ENCODE peak calls at places on chromosomes 3 and 15, in ten cellular contexts. One of them, this sample, is unnamed.

GRCh38 chr3:56720836-56721235 is 37.8 kb upstream of the TASOR start:
- DNase-seq in neural progenitor cell: no peak
- DNase-seq in A549: no peak
- DNase-seq in lower lobe of right lung: no peak
- DNase-seq in thoracic aorta: no peak
- DNase-seq in psoas muscle: no peak
- DNase-seq in GM23248: no peak
- DNase-seq in body of pancreas: no peak
- DNase-seq in MM.1S: no peak
- DNase-seq in HepG2: no peak
- DNase-seq in this sample: no peak

GRCh38 chr3:46097691-46098241 is 70.5 kb upstream of the XCR1 start:
- DNase-seq in HepG2: no peak
- DNase-seq in thoracic aorta: no peak
- DNase-seq in body of pancreas: no peak
- DNase-seq in A549: no peak
- DNase-seq in neural progenitor cell: no peak
- DNase-seq in psoas muscle: peak; percentile 29
- DNase-seq in MM.1S: no peak
- DNase-seq in lower lobe of right lung: no peak
- DNase-seq in GM23248: peak; percentile 83
- DNase-seq in this sample: no peak

GRCh38 chr3:188947983-188948657 is 223.7 kb upstream of the TPRG1 start:
- DNase-seq in thoracic aorta: peak; percentile 93
- DNase-seq in HepG2: no peak
- DNase-seq in A549: peak; percentile 87
- DNase-seq in GM23248: peak; percentile 93
- DNase-seq in body of pancreas: peak; percentile 97
- DNase-seq in psoas muscle: peak; percentile 93
- DNase-seq in neural progenitor cell: peak; percentile 86
- DNase-seq in lower lobe of right lung: peak; percentile 90
- DNase-seq in MM.1S: no peak
- DNase-seq in this sample: peak; percentile 37

GRCh38 chr3:50655009-50655830 is 19.5 kb upstream of the DOCK3 start:
- DNase-seq in neural progenitor cell: no peak
- DNase-seq in lower lobe of right lung: no peak
- DNase-seq in GM23248: peak; percentile 64
- DNase-seq in body of pancreas: no peak
- DNase-seq in A549: no peak
- DNase-seq in MM.1S: no peak
- DNase-seq in HepG2: no peak
- DNase-seq in psoas muscle: no peak
- DNase-seq in thoracic aorta: no peak
- DNase-seq in this sample: no peak

GRCh38 chr3:86793786-86794185 is 197.2 kb downstream of the VGLL3 start:
- DNase-seq in thoracic aorta: no peak
- DNase-seq in A549: no peak
- DNase-seq in body of pancreas: no peak
- DNase-seq in neural progenitor cell: peak; percentile 26
- DNase-seq in GM23248: peak; percentile 94
- DNase-seq in HepG2: peak; percentile 3
- DNase-seq in MM.1S: no peak
- DNase-seq in psoas muscle: no peak
- DNase-seq in lower lobe of right lung: no peak
- DNase-seq in this sample: peak; percentile 91

GRCh38 chr15:64019764-64020163 is 26.5 kb downstream of the DAPK2 start:
- DNase-seq in psoas muscle: peak; percentile 37
- DNase-seq in MM.1S: no peak
- DNase-seq in neural progenitor cell: no peak
- DNase-seq in body of pancreas: peak; percentile 71
- DNase-seq in A549: no peak
- DNase-seq in lower lobe of right lung: no peak
- DNase-seq in GM23248: peak; percentile 76
- DNase-seq in thoracic aorta: no peak
- DNase-seq in HepG2: peak; percentile 64
- DNase-seq in this sample: peak; percentile 77

GRCh38 chr3:169846458-169847193 is 23.1 kb downstream of the LRRC31 start:
- DNase-seq in MM.1S: no peak
- DNase-seq in A549: peak; percentile 15
- DNase-seq in GM23248: peak; percentile 91
- DNase-seq in body of pancreas: no peak
- DNase-seq in psoas muscle: no peak
- DNase-seq in neural progenitor cell: no peak
- DNase-seq in thoracic aorta: no peak
- DNase-seq in HepG2: no peak
- DNase-seq in lower lobe of right lung: no peak
- DNase-seq in this sample: no peak

GRCh38 chr3:147737411-147737810 is 328.2 kb downstream of the ZIC1 start:
- DNase-seq in MM.1S: no peak
- DNase-seq in psoas muscle: no peak
- DNase-seq in thoracic aorta: no peak
- DNase-seq in A549: no peak
- DNase-seq in body of pancreas: no peak
- DNase-seq in neural progenitor cell: no peak
- DNase-seq in lower lobe of right lung: no peak
- DNase-seq in GM23248: no peak
- DNase-seq in HepG2: no peak
- DNase-seq in this sample: peak; percentile 84

GRCh38 chr15:39301589-39301999 is 279.3 kb upstream of the THBS1 start:
- DNase-seq in neural progenitor cell: no peak
- DNase-seq in MM.1S: no peak
- DNase-seq in A549: no peak
- DNase-seq in lower lobe of right lung: no peak
- DNase-seq in HepG2: no peak
- DNase-seq in psoas muscle: no peak
- DNase-seq in thoracic aorta: no peak
- DNase-seq in body of pancreas: no peak
- DNase-seq in GM23248: peak; percentile 88
- DNase-seq in this sample: no peak

GRCh38 chr15:66681395-66681794 is 20.6 kb upstream of the SMAD6 start:
- DNase-seq in MM.1S: no peak
- DNase-seq in GM23248: no peak
- DNase-seq in psoas muscle: no peak
- DNase-seq in body of pancreas: no peak
- DNase-seq in thoracic aorta: no peak
- DNase-seq in HepG2: no peak
- DNase-seq in lower lobe of right lung: no peak
- DNase-seq in neural progenitor cell: no peak
- DNase-seq in A549: no peak
- DNase-seq in this sample: no peak

GRCh38 chr15:69321041-69321554 is 22.4 kb downstream of the PAQR5 start:
- DNase-seq in psoas muscle: no peak
- DNase-seq in body of pancreas: no peak
- DNase-seq in A549: no peak
- DNase-seq in lower lobe of right lung: no peak
- DNase-seq in HepG2: no peak
- DNase-seq in MM.1S: peak; percentile 59
- DNase-seq in thoracic aorta: no peak
- DNase-seq in GM23248: no peak
- DNase-seq in neural progenitor cell: no peak
- DNase-seq in this sample: no peak

GRCh38 chr15:69328739-69329138 is 30.0 kb downstream of the PAQR5 start:
- DNase-seq in HepG2: no peak
- DNase-seq in psoas muscle: no peak
- DNase-seq in MM.1S: no peak
- DNase-seq in lower lobe of right lung: no peak
- DNase-seq in body of pancreas: no peak
- DNase-seq in neural progenitor cell: no peak
- DNase-seq in thoracic aorta: no peak
- DNase-seq in A549: no peak
- DNase-seq in GM23248: no peak
- DNase-seq in this sample: no peak

GRCh38 chr15:69324031-69324430 is 25.3 kb downstream of the PAQR5 start:
- DNase-seq in thoracic aorta: no peak
- DNase-seq in MM.1S: no peak
- DNase-seq in body of pancreas: no peak
- DNase-seq in neural progenitor cell: peak; percentile 12
- DNase-seq in GM23248: peak; percentile 10
- DNase-seq in lower lobe of right lung: no peak
- DNase-seq in A549: no peak
- DNase-seq in psoas muscle: no peak
- DNase-seq in HepG2: no peak
- DNase-seq in this sample: no peak

GRCh38 chr15:69325456-69325971 is 26.8 kb downstream of the PAQR5 start:
- DNase-seq in psoas muscle: no peak
- DNase-seq in thoracic aorta: no peak
- DNase-seq in body of pancreas: no peak
- DNase-seq in A549: no peak
- DNase-seq in lower lobe of right lung: no peak
- DNase-seq in HepG2: no peak
- DNase-seq in MM.1S: no peak
- DNase-seq in neural progenitor cell: no peak
- DNase-seq in GM23248: no peak
- DNase-seq in this sample: no peak

DNA sequence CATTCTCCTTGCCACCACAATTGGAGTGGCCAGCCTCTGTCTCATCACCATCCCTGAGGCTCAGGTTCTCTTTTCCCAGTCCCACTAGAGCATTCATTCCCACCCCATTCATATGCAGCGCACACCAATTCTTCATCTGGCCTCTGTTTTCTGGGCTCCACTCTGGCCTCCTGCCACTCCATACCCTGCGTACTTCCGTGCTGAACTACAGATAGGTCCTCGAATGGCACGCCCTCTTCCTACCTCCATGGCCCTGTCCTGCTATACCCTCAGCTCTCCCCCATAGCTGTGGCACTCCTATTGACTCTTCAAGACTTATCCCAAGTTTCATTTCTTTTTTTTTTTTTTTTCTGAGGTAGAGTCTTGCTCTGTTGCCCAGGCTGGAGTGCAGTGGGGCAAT is 25.9 kb downstream of the PAQR5 start:
- DNase-seq in lower lobe of right lung: no peak
- DNase-seq in HepG2: no peak
- DNase-seq in A549: no peak
- DNase-seq in thoracic aorta: no peak
- DNase-seq in GM23248: no peak
- DNase-seq in psoas muscle: no peak
- DNase-seq in neural progenitor cell: no peak
- DNase-seq in MM.1S: no peak
- DNase-seq in body of pancreas: no peak
- DNase-seq in this sample: no peak
- H3K4me1 ChIP-seq in lower lobe of right lung: peaks cover 23% of the 10 kb centered on the region
- H3K4me1 ChIP-seq in HepG2: peaks cover 7% of the 10 kb centered on the region
- H3K4me1 ChIP-seq in A549: peaks cover 9% of the 10 kb centered on the region
- H3K4me1 ChIP-seq in thoracic aorta: no peaks in the 10 kb centered on the region
- H3K4me1 ChIP-seq in GM23248: no peaks in the 10 kb centered on the region
- H3K4me1 ChIP-seq in psoas muscle: no peaks in the 10 kb centered on the region
- H3K4me1 ChIP-seq in neural progenitor cell: no peaks in the 10 kb centered on the region
- H3K4me1 ChIP-seq in MM.1S: peaks cover 12% of the 10 kb centered on the region
- H3K4me1 ChIP-seq in body of pancreas: peaks cover 17% of the 10 kb centered on the region
- H3K4me1 ChIP-seq in this sample: no peaks in the 10 kb centered on the region

DNA sequence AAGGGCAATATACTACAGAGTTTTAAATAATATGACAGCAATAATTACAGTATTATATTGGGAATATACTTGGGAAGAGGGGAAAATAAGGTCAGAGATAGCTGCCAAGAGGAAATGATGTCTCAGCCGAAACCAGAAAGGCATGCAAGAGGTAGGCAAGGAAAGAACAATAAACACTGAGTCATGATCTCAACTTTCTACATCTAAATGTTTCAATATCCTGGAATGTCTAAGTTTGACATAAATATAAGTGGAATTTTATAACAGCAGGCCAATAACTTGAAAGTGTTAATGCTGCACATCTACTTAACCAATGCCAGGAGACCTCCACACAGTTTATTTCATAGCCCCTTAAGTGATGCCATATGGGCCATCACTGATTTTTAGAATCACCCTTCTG is 99.8 kb upstream of the CPNE4 start:
- DNase-seq in A549: no peak
- DNase-seq in psoas muscle: no peak
- DNase-seq in neural progenitor cell: no peak
- DNase-seq in HepG2: no peak
- DNase-seq in body of pancreas: no peak
- DNase-seq in GM23248: peak; percentile 90
- DNase-seq in MM.1S: no peak
- DNase-seq in lower lobe of right lung: no peak
- DNase-seq in thoracic aorta: no peak
- DNase-seq in this sample: no peak
- H3K27ac ChIP-seq in A549: peak overlapping the region; percentile 93
- H3K27ac ChIP-seq in psoas muscle: no peak overlapping the region
- H3K27ac ChIP-seq in neural progenitor cell: no peak overlapping the region
- H3K27ac ChIP-seq in HepG2: no peak overlapping the region
- H3K27ac ChIP-seq in body of pancreas: no peak overlapping the region
- H3K27ac ChIP-seq in GM23248: peak overlapping the region; percentile 95
- H3K27ac ChIP-seq in MM.1S: no peak overlapping the region
- H3K27ac ChIP-seq in lower lobe of right lung: no peak overlapping the region
- H3K27ac ChIP-seq in thoracic aorta: peak overlapping the region; percentile 85
- H3K27ac ChIP-seq in this sample: no peak overlapping the region

DNA sequence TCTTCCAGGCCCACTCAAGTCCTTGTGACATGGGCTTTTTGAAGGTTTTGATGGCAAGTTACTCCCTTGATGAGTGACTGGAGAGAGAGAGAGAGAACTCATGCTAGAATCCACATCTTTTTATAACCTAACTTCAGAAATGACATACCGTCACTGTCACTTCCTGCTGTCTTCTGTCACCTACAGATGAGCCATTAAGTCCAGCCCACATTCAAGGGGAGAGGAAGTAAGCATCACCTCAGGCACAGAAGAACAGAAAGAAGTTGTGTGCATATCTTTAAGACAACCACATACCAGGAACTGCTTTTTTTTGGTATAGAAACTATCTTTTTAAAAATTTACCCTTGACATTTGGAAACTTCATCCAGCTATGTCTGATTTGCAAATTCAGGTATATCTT is 16.6 kb upstream of the TXNRD3 start:
- DNase-seq in GM23248: no peak
- DNase-seq in body of pancreas: no peak
- DNase-seq in neural progenitor cell: no peak
- DNase-seq in psoas muscle: no peak
- DNase-seq in HepG2: no peak
- DNase-seq in MM.1S: peak; percentile 18
- DNase-seq in A549: no peak
- DNase-seq in lower lobe of right lung: no peak
- DNase-seq in thoracic aorta: no peak
- DNase-seq in this sample: no peak
- H3K4me3 ChIP-seq in GM23248: no peak overlapping the region
- H3K4me3 ChIP-seq in body of pancreas: no peak overlapping the region
- H3K4me3 ChIP-seq in neural progenitor cell: no peak overlapping the region
- H3K4me3 ChIP-seq in psoas muscle: no peak overlapping the region
- H3K4me3 ChIP-seq in HepG2: no peak overlapping the region
- H3K4me3 ChIP-seq in MM.1S: no peak overlapping the region
- H3K4me3 ChIP-seq in A549: no peak overlapping the region
- H3K4me3 ChIP-seq in lower lobe of right lung: no peak overlapping the region
- H3K4me3 ChIP-seq in thoracic aorta: no peak overlapping the region
- H3K4me3 ChIP-seq in this sample: no peak overlapping the region

DNA sequence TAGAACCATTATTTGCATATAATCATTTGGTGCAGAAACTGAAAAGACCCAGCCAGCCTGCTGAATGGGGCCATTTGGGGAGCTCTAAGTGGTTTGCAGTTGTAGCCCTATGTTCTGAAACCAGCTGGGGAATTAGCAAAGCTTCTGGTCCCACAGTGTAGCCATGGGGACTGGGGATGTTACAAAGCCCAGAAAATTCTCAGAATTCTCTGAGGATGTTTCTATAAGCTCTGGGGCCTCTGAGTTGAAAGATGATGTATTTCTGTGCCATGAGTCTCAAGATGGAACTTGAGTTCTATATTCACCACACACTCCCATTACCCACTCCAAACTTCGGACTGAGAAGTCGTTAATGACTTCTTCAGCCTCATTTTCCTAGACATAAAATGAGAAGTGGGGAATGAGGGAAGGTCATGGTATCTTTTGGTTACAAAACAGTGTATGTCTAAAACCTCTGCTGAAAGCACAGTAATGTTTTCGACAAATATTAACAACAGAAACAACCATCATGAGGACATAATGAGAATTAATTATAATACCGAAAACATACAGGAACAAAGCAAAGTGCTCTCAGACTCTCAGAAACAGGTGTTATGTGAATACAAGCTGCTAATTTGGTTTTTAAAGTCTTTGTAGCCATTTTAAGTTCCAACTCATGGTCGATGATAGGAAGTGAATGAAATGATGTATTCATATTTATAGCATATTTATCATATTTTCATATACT is 89.4 kb downstream of the RFTN1 start:
- DNase-seq in HepG2: no peak
- DNase-seq in thoracic aorta: no peak
- DNase-seq in GM23248: no peak
- DNase-seq in psoas muscle: no peak
- DNase-seq in MM.1S: no peak
- DNase-seq in lower lobe of right lung: no peak
- DNase-seq in body of pancreas: no peak
- DNase-seq in A549: no peak
- DNase-seq in neural progenitor cell: no peak
- DNase-seq in this sample: no peak
- H3K4me1 ChIP-seq in HepG2: no peaks in the 10 kb centered on the region
- H3K4me1 ChIP-seq in thoracic aorta: peaks cover 16% of the 10 kb centered on the region
- H3K4me1 ChIP-seq in GM23248: peaks cover 34% of the 10 kb centered on the region
- H3K4me1 ChIP-seq in psoas muscle: peaks cover 5% of the 10 kb centered on the region
- H3K4me1 ChIP-seq in MM.1S: no peaks in the 10 kb centered on the region
- H3K4me1 ChIP-seq in lower lobe of right lung: peaks cover 42% of the 10 kb centered on the region
- H3K4me1 ChIP-seq in body of pancreas: no peaks in the 10 kb centered on the region
- H3K4me1 ChIP-seq in A549: peaks cover 17% of the 10 kb centered on the region
- H3K4me1 ChIP-seq in neural progenitor cell: peaks cover 9% of the 10 kb centered on the region
- H3K4me1 ChIP-seq in this sample: no peaks in the 10 kb centered on the region